ENCODE peak calls at places on chromosomes 4 and X, in five cellular contexts. J, N, W, H and B are unnamed samples.

GRCh38 chrX:140440891-140441290 is 64.0 kb downstream of the SOX3 start:
- DNase-seq in J (no peak), N (no peak), W (peak), H (no peak), B (no peak)

GRCh38 chr4:8821151-8821950 is 50.3 kb downstream of the HMX1 start:
- DNase-seq in J (no peak), N (no peak), W (no peak), H (no peak), B (no peak)

GRCh38 chr4:77636902-77637301 is 31.3 kb downstream of the CXCL13 start:
- DNase-seq in J (no peak), N (peak), W (peak), H (no peak), B (no peak)

GRCh38 chr4:8252301-8253173 is 17.0 kb upstream of the HTRA3 start:
- DNase-seq in J (no peak), N (peak), W (no peak), H (no peak), B (no peak)

GRCh38 chrX:153061732-153062131 is 5.5 kb downstream of the PNMA3 start:
- DNase-seq in J (no peak), N (peak), W (peak), H (no peak), B (no peak)

GRCh38 chrX:115330498-115331138 is 41.1 kb downstream of the LUZP4 start:
- DNase-seq in J (peak), N (peak), W (peak), H (peak), B (peak)

GRCh38 chr4:80454040-80454439 is 118.5 kb downstream of the CFAP299 start:
- DNase-seq in J (no peak), N (peak), W (no peak), H (no peak), B (no peak)

GRCh38 chr4:152309418-152309817 is 226.5 kb downstream of the FBXW7 start:
- DNase-seq in J (no peak), N (no peak), W (no peak), H (no peak), B (no peak)

DNA sequence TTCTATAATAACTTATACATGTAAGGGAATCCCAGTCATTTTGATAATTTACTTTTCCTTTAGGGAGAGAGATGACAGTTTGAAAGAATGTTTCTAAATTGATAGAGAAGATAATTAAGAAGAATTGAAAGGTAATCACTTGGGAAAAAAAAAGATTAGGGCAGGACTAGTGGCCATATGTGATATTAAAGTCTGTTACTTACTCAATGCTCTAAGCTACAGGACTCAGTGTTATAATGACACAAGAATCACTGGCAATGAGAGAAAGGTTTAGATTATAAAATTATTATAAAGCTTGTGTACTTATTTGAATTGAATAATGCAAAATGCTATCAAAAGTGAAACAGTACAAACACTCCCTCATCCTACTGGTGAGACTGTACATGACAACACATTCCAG is 265.3 kb downstream of the BANK1 start:
- DNase-seq in J (no peak), N (no peak), W (no peak), H (no peak), B (no peak)
- TF ChIP-seq CTCF in J (no peak), N (no peak), W (no peak), H (peak), B (no peak)

GRCh38 chr4:103994059-103994458 is 274.3 kb upstream of the TACR3 start:
- DNase-seq in J (no peak), N (no peak), W (peak), H (no peak), B (no peak)
- TF ChIP-seq CTCF in J (no peak), N (no peak), W (peak), H (no peak), B (peak)

GRCh38 chr4:5710065-5710961 is 688 bp upstream of the EVC start:
- DNase-seq in J (no peak), N (no peak), W (peak), H (no peak), B (peak)
- TF ChIP-seq CTCF in J (no peak), N (peak), W (peak), H (no peak), B (no peak)

GRCh38 chr4:74830928-74831327 is 36.6 kb upstream of the BTC start:
- DNase-seq in J (no peak), N (peak), W (no peak), H (no peak), B (no peak)
- TF ChIP-seq CTCF in J (no peak), N (peak), W (no peak), H (no peak), B (peak)

DNA sequence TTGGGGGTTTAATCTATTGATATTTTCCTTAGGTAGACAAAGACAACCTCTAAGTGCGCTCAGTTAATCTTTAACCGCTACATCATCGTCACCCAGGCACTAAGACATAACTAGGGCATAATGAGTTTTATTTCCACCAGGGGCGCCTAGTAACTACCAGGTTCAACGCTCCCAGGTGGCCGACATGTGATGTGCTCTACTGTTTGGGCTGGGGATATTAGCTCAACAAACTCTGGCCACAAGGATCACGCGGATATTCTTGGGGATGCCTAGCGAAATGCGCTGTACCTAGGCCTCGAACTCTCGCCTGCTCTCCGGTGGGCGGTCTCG is 915 bp upstream of the RAB33B start:
- DNase-seq in J (peak), N (no peak), W (no peak), H (no peak), B (peak)
- TF ChIP-seq CTCF in J (peak), N (peak), W (peak), H (no peak), B (peak)

DNA sequence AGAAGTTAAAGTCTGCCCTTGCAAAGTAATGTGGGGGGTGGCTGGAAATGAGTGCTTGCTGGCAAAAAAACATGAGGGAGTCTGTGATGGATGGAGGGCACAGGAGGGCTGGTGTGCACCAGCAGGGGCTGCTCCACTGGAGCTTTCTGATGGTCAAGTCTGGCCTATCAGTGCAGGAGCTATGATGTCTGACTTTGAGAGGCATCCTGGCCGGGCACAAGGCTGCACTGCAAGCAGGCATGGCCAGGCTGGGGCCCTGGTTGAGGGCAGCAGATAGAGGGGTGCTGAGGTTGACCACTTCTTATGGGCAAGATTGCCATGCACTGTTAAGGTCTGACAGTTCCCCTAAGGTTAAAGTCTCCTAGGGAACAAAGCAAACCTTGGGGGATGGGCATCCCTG is 1140.2 kb downstream of the FAM133A start:
- DNase-seq in J (no peak), N (no peak), W (no peak), H (no peak), B (no peak)
- TF ChIP-seq CTCF in J (no peak), N (no peak), W (no peak), H (no peak), B (no peak)

DNA sequence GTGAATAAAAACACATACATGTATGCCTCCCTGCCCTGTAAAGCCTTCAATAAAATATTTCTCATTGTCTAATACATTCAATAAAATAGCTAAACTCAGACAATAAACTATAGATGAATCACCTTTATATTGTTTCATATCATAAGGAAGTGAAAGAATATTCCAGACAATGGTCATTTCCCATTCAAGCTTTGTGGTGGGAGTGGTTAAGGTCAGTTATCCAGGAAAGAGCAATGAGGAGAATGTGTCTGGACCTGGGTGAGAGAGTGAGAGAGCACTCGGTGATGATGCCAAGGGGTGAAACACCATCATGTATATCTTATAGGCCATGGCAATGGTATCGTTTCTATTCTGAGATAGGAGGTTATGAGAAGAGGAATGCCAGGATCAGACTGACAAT is 197.8 kb downstream of the PDHA2 start:
- DNase-seq in J (no peak), N (peak), W (no peak), H (no peak), B (no peak)
- TF ChIP-seq CTCF in J (no peak), N (no peak), W (no peak), H (no peak), B (no peak)